ENCODE peak calls at places on chromosomes 7 and 10, in nine cellular contexts. X is nephron progenitor cell, K is OCI-LY7, G is hepatocyte, O is omental fat pad, L is HFF-Myc, R is endothelial cell, S is psoas muscle, M is cardiac fibroblast. H is an unnamed sample.

GRCh38 chr10:30357075-30357801 is 8.2 kb upstream of the MTPAP start:
- DNase-seq in L (no peak), M (no peak), K (no peak), S (no peak), G (no peak), X (no peak), R (no peak), O (no peak), H (no peak)

GRCh38 chr7:1454471-1455065 is 4.7 kb downstream of the MICALL2 start:
- DNase-seq in K (no peak), L (no peak), G (no peak), S (no peak), R (peak), M (peak), X (peak), O (no peak), H (no peak)

GRCh38 chr10:3091346-3091787 is 24.0 kb downstream of the PFKP start:
- DNase-seq in G (peak), K (no peak), M (peak), O (no peak), S (no peak), X (no peak), L (no peak), R (no peak), H (no peak)

GRCh38 chr7:76338298-76339084 is 20.3 kb downstream of the YWHAG start:
- DNase-seq in O (no peak), K (no peak), X (no peak), M (no peak), S (no peak), G (no peak), L (no peak), R (no peak), H (no peak)

GRCh38 chr10:132652936-132653590 is 115.5 kb downstream of the INPP5A start:
- DNase-seq in R (no peak), S (peak), M (no peak), X (no peak), K (no peak), O (no peak), G (no peak), L (no peak), H (no peak)

GRCh38 chr10:128035557-128035973 is 90.7 kb downstream of the MKI67 start:
- DNase-seq in M (peak), L (no peak), X (peak), O (peak), R (peak), K (peak), G (no peak), S (peak), H (no peak)

GRCh38 chr10:17244712-17245365 is 16.8 kb downstream of the VIM start:
- DNase-seq in R (no peak), X (no peak), O (no peak), L (no peak), S (no peak), M (no peak), G (no peak), K (no peak), H (no peak)

GRCh38 chr10:73459683-73460314 is 26.4 kb upstream of the MSS51 start:
- DNase-seq in K (no peak), G (no peak), L (no peak), X (no peak), M (peak), S (no peak), O (no peak), R (no peak), H (no peak)

GRCh38 chr7:6228865-6229264 is 43.6 kb downstream of the CYTH3 start:
- DNase-seq in R (no peak), X (no peak), K (peak), O (no peak), G (peak), M (peak), S (no peak), L (no peak), H (no peak)

GRCh38 chr7:14892961-14893360 is 9.6 kb downstream of the DGKB start:
- DNase-seq in G (no peak), O (no peak), L (no peak), X (no peak), S (no peak), M (peak), K (no peak), R (no peak), H (no peak)

GRCh38 chr7:102122026-102122425 is 164.6 kb upstream of the SH2B2 start:
- DNase-seq in R (no peak), S (no peak), X (no peak), O (no peak), G (peak), K (peak), M (peak), L (peak), H (no peak)

GRCh38 chr10:43594944-43595589 is 11.2 kb upstream of the ZNF485 start:
- DNase-seq in R (no peak), G (peak), O (no peak), M (peak), K (peak), L (no peak), X (no peak), S (no peak), H (no peak)

GRCh38 chr10:51010977-51011376 is 63.3 kb upstream of the PRKG1 start:
- DNase-seq in X (peak), L (no peak), G (peak), K (peak), S (no peak), R (peak), M (peak), O (no peak), H (no peak)

GRCh38 chr10:119449760-119450461 is 92.6 kb downstream of the RGS10 start:
- DNase-seq in X (no peak), L (peak), R (no peak), G (no peak), S (peak), K (peak), M (peak), O (no peak), H (no peak)

GRCh38 chr7:102097601-102098161 is 189.0 kb upstream of the SH2B2 start:
- DNase-seq in S (no peak), L (no peak), G (peak), K (no peak), R (no peak), M (no peak), O (no peak), X (no peak), H (no peak)

GRCh38 chr10:7406712-7407333 is 4.0 kb downstream of the SFMBT2 start:
- DNase-seq in G (peak), L (no peak), K (no peak), R (peak), S (no peak), X (peak), O (no peak), M (peak), H (no peak)

GRCh38 chr10:128062837-128063563 is 63.2 kb downstream of the MKI67 start:
- DNase-seq in K (peak), R (peak), G (no peak), O (no peak), M (peak), L (no peak), X (no peak), S (no peak), H (no peak)

GRCh38 chr7:86995052-86995725 is 64.3 kb downstream of the ELAPOR2 start:
- DNase-seq in X (no peak), S (no peak), R (no peak), L (no peak), O (no peak), K (no peak), M (no peak), G (no peak), H (no peak)

GRCh38 chr7:84780158-84781124 is 406.4 kb downstream of the SEMA3D start:
- DNase-seq in X (no peak), G (no peak), R (no peak), K (no peak), S (no peak), O (no peak), M (no peak), L (no peak), H (no peak)

GRCh38 chr10:119409906-119410305 is 132.6 kb downstream of the RGS10 start:
- DNase-seq in X (peak), M (peak), L (no peak), G (peak), O (no peak), S (peak), K (no peak), R (no peak), H (no peak)

GRCh38 chr7:157621131-157621681 is 284.4 kb downstream of the DNAJB6 start:
- DNase-seq in M (no peak), R (no peak), X (no peak), O (no peak), G (no peak), K (no peak), L (no peak), S (no peak), H (no peak)

GRCh38 chr10:19782430-19783089 is 33.7 kb upstream of the PLXDC2 start:
- DNase-seq in G (no peak), O (no peak), X (no peak), R (no peak), S (no peak), M (no peak), K (no peak), L (no peak), H (no peak)

GRCh38 chr10:110802551-110803238 is 69.0 kb upstream of the PDCD4 start:
- DNase-seq in O (no peak), S (peak), R (no peak), L (peak), K (peak), X (no peak), M (peak), G (peak), H (no peak)

GRCh38 chr7:117010375-117011133 is 57.3 kb downstream of the ST7 start:
- DNase-seq in M (no peak), X (no peak), R (no peak), O (no peak), L (no peak), G (no peak), K (no peak), S (no peak), H (no peak)

GRCh38 chr10:131870411-131870810 is 30.4 kb upstream of the PPP2R2D start:
- DNase-seq in O (no peak), G (no peak), X (no peak), K (no peak), R (no peak), M (no peak), S (no peak), L (no peak), H (no peak)

GRCh38 chr10:69377191-69377590 is 39.5 kb downstream of the TACR2 start:
- DNase-seq in S (no peak), L (no peak), O (no peak), R (peak), G (no peak), K (no peak), M (no peak), X (no peak), H (no peak)

GRCh38 chr7:114522081-114522480 is 107.5 kb downstream of the FOXP2 start:
- DNase-seq in L (no peak), G (no peak), S (no peak), O (no peak), K (no peak), M (no peak), R (no peak), X (no peak), H (no peak)

GRCh38 chr10:3165196-3165595 is 7.4 kb downstream of the PITRM1 start:
- DNase-seq in S (no peak), K (no peak), G (no peak), R (no peak), X (no peak), L (no peak), O (no peak), M (no peak), H (no peak)

GRCh38 chr10:51698473-51699063 is 827 bp downstream of the CSTF2T start:
- DNase-seq in L (no peak), M (no peak), G (no peak), O (no peak), S (no peak), R (no peak), K (no peak), X (no peak), H (no peak)

GRCh38 chr10:35040761-35041501 is 49.2 kb downstream of the CUL2 start:
- DNase-seq in M (peak), G (no peak), K (no peak), O (no peak), S (no peak), L (no peak), R (no peak), X (no peak), H (no peak)

GRCh38 chr10:35913628-35914027 is 271.5 kb upstream of the FZD8 start:
- DNase-seq in K (no peak), L (no peak), S (no peak), G (no peak), O (no peak), X (no peak), M (peak), R (no peak), H (no peak)

GRCh38 chr10:62048919-62049636 is 147.6 kb downstream of the ARID5B start:
- DNase-seq in G (peak), S (peak), K (peak), L (peak), O (peak), R (peak), X (peak), M (peak), H (peak)

GRCh38 chr7:50832744-50833143 is 50.0 kb upstream of the GRB10 start:
- DNase-seq in G (peak), O (no peak), M (no peak), K (no peak), R (no peak), S (no peak), X (no peak), L (no peak), H (no peak)

GRCh38 chr10:19412531-19412930 is 363.9 kb downstream of the MALRD1 start:
- DNase-seq in S (no peak), R (peak), G (peak), M (peak), K (no peak), X (peak), L (no peak), O (no peak), H (no peak)

GRCh38 chr7:154584352-154585252 is 418.3 kb downstream of the PAXIP1 start:
- DNase-seq in L (no peak), O (no peak), G (peak), K (no peak), M (no peak), R (no peak), S (no peak), X (no peak), H (no peak)

GRCh38 chr7:99120916-99121315 is 23.0 kb downstream of the SMURF1 start:
- DNase-seq in X (no peak), L (no peak), M (no peak), K (no peak), G (no peak), O (no peak), S (no peak), R (no peak), H (no peak)
- TF ChIP-seq CTCF in X (no peak), L (no peak), M (no peak), K (no peak), G (no peak), O (no peak), S (no peak), R (no peak), H (no peak)

GRCh38 chr7:92767427-92767826 is 68.9 kb downstream of the CDK6 start:
- DNase-seq in G (no peak), O (no peak), X (no peak), S (no peak), R (no peak), K (no peak), M (no peak), L (no peak), H (no peak)
- TF ChIP-seq CTCF in G (no peak), O (no peak), X (no peak), S (no peak), R (no peak), K (no peak), M (no peak), L (no peak), H (no peak)

DNA sequence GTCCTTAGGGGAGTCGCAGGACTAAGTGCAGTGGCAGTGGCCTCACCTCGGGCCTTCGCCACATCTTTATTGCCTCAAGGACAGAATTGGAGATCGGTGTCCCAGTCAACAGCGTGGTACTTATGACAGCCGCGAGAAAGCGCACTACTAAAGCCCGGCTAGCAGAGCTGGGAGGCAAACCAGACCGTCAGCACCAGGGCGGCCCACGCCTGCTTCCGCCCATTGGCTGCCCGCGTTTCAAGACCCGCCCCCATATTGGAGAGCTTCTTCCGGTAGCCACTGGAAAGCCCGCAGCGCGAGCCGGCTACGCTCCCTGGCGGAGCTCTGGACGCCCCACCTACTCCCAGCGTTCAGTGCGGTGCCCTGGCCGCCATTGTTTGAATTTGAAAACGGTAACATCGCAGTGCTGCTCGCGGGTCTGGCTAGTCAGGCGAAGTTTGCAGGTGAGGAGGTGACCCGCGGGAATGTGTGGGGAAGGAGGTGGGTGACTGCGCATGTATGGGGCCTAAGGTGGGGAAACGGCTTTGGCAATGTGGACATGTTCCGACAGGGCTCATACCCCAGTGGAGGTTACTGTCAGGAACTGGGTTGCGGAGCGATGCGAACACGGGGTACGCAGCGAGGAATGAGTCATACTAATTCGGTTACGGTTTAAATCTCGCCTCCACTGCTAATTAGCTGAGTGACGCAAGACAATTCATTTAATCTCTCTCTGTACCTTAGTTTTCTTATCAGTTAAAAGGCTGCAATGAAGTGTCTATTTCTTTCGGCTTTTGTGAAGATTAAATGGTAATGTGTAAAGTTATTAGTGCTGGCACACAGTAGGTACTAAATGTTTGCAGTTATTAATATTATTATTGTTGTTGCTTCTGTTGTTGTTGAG is at the start of gene KIF20B:
- DNase-seq in S (peak), O (peak), L (peak), G (peak), K (peak), R (peak), M (peak), X (peak), H (peak)
- TF ChIP-seq CTCF in S (peak), O (no peak), L (peak), G (peak), K (peak), R (no peak), M (peak), X (no peak), H (peak)

DNA sequence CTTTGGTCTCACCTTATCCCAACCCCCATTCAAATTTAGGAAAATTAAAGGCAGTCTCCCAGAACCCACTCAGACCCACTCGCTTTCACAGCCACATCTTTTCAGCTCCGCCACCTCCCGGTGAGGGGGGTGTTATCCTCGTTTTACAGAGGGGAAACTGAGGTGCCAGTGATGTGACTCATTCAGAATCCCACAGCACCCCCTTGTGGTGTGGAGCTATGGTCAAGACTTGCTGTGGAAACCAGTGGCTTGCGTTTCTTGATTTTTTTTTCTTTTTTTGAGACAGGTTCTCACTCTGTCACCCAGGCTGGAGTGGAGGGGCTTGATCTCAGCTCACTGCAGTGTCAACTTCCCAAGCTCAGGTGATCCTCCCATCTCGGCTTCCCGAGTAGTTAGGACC is 27.6 kb downstream of the SLC35G1 start:
- DNase-seq in K (peak), M (no peak), X (no peak), O (no peak), L (no peak), G (no peak), R (peak), S (no peak), H (no peak)
- TF ChIP-seq CTCF in K (peak), M (peak), X (peak), O (no peak), L (peak), G (peak), R (peak), S (no peak), H (peak)

DNA sequence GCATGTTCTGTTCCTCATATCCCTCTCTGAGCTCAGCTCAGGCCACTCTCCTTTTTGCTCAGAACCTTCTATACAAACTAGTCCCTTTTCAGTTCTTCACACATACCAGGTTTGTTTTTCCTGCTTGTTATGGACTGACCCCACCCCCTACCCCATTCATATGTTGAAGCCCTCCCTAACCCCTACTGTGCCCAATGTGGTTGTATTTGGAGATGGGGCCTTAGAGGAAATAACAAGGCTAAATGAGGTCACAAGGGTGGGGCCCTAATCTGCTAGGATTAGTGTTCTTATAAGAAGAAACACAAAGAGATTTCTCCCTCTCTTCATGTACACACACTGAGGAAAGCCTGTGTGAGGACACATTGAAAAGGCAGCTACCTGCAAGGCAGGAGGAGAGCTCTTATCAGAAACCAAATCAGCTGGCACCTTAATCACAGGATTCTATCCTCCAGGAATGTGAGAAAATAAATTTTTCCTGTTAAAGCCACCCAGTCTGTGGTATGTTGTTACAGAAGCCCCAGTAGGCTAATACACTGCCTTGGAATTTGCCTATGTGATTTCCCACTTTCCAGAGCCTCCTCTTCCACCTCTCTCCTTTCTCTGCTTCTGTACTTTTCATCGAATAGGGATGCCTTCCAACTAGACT is 67.3 kb upstream of the DNAJB12 start:
- DNase-seq in M (no peak), X (no peak), S (no peak), L (no peak), G (no peak), R (no peak), K (no peak), O (no peak), H (no peak)
- TF ChIP-seq CTCF in M (no peak), X (no peak), S (no peak), L (no peak), G (no peak), R (no peak), K (no peak), O (no peak), H (no peak)

DNA sequence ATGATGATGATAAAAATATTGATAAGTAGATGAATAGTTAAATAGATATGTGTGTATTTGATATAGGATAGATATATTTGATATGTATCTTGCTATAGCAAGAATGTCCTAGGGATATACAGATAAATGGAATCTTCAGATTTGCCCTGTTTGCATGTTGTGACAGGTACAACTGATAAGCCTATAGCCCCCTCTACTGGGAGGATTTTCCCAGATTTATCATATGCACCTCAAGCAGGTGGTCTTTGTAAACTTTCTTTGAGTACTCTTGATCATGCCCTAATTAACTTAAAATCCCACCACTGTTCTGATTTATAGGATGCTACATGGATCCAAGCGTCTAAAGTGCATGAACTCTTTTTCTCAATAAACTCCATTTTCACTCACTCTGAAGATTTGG is 1050.7 kb downstream of the SORCS3 start:
- DNase-seq in O (no peak), G (peak), K (peak), S (no peak), M (no peak), R (peak), X (peak), L (no peak), H (no peak)
- TF ChIP-seq CTCF in O (no peak), G (peak), K (peak), S (no peak), M (no peak), R (peak), X (peak), L (no peak), H (no peak)

GRCh38 chr7:2521952-2522591 is 2.5 kb downstream of the LFNG start:
- DNase-seq in R (peak), L (no peak), X (no peak), M (no peak), K (no peak), O (no peak), G (no peak), S (peak), H (no peak)
- TF ChIP-seq CTCF in R (peak), L (no peak), X (no peak), M (no peak), K (no peak), O (no peak), G (no peak), S (no peak), H (no peak)